ENCODE peak calls at places on chromosomes 6 and 20, in nine cellular contexts. One of them, this sample, is unnamed. For H3K27me3, the result is how much of the 10 kb centered on the place peaks cover.

GRCh38 chr20:11332376-11332775 is 585.3 kb upstream of the BTBD3 start:
- DNase-seq in colonic mucosa: no peak
- DNase-seq in prostate gland: no peak
- DNase-seq in breast epithelium: no peak
- DNase-seq in brain microvascular endothelial cell: no peak
- DNase-seq in upper lobe of right lung: no peak
- DNase-seq in body of pancreas: no peak
- DNase-seq in uterus: no peak
- DNase-seq in GM23338: no peak
- DNase-seq in this sample: no peak

GRCh38 chr6:134007077-134007476 is 45.3 kb downstream of the SLC2A12 start:
- DNase-seq in colonic mucosa: peak
- DNase-seq in prostate gland: peak
- DNase-seq in breast epithelium: peak
- DNase-seq in brain microvascular endothelial cell: no peak
- DNase-seq in upper lobe of right lung: peak
- DNase-seq in body of pancreas: peak
- DNase-seq in uterus: no peak
- DNase-seq in GM23338: no peak
- DNase-seq in this sample: no peak

GRCh38 chr6:165875946-165876345 is 212.9 kb upstream of the PDE10A start:
- DNase-seq in colonic mucosa: no peak
- DNase-seq in prostate gland: no peak
- DNase-seq in breast epithelium: no peak
- DNase-seq in brain microvascular endothelial cell: no peak
- DNase-seq in upper lobe of right lung: no peak
- DNase-seq in body of pancreas: no peak
- DNase-seq in uterus: no peak
- DNase-seq in GM23338: no peak
- DNase-seq in this sample: no peak

GRCh38 chr6:114049367-114049966 is 78.5 kb upstream of the HDAC2 start:
- DNase-seq in colonic mucosa: peak
- DNase-seq in prostate gland: no peak
- DNase-seq in breast epithelium: no peak
- DNase-seq in brain microvascular endothelial cell: no peak
- DNase-seq in upper lobe of right lung: no peak
- DNase-seq in body of pancreas: no peak
- DNase-seq in uterus: no peak
- DNase-seq in GM23338: no peak
- DNase-seq in this sample: peak

GRCh38 chr6:2920671-2921112 is 17.6 kb upstream of the SERPINB9 start:
- DNase-seq in colonic mucosa: peak
- DNase-seq in prostate gland: no peak
- DNase-seq in breast epithelium: peak
- DNase-seq in brain microvascular endothelial cell: no peak
- DNase-seq in upper lobe of right lung: no peak
- DNase-seq in body of pancreas: no peak
- DNase-seq in uterus: no peak
- DNase-seq in GM23338: peak
- DNase-seq in this sample: no peak

GRCh38 chr6:54118117-54118516 is 6.9 kb downstream of the MLIP start:
- DNase-seq in colonic mucosa: no peak
- DNase-seq in prostate gland: no peak
- DNase-seq in breast epithelium: no peak
- DNase-seq in brain microvascular endothelial cell: no peak
- DNase-seq in upper lobe of right lung: no peak
- DNase-seq in body of pancreas: no peak
- DNase-seq in uterus: no peak
- DNase-seq in GM23338: no peak
- DNase-seq in this sample: no peak

GRCh38 chr6:142013286-142013685 is 119.4 kb upstream of the GJE1 start:
- DNase-seq in colonic mucosa: no peak
- DNase-seq in prostate gland: no peak
- DNase-seq in breast epithelium: no peak
- DNase-seq in brain microvascular endothelial cell: peak
- DNase-seq in upper lobe of right lung: no peak
- DNase-seq in body of pancreas: no peak
- DNase-seq in uterus: no peak
- DNase-seq in GM23338: no peak
- DNase-seq in this sample: peak

GRCh38 chr6:10655508-10656055 is 38.8 kb downstream of the C6orf52 start:
- DNase-seq in colonic mucosa: no peak
- DNase-seq in prostate gland: no peak
- DNase-seq in breast epithelium: no peak
- DNase-seq in brain microvascular endothelial cell: no peak
- DNase-seq in upper lobe of right lung: no peak
- DNase-seq in body of pancreas: no peak
- DNase-seq in uterus: no peak
- DNase-seq in GM23338: no peak
- DNase-seq in this sample: no peak

GRCh38 chr6:133201231-133201630 is 39.9 kb upstream of the EYA4 start:
- DNase-seq in colonic mucosa: no peak
- DNase-seq in prostate gland: no peak
- DNase-seq in breast epithelium: no peak
- DNase-seq in brain microvascular endothelial cell: no peak
- DNase-seq in upper lobe of right lung: no peak
- DNase-seq in body of pancreas: no peak
- DNase-seq in uterus: no peak
- DNase-seq in GM23338: no peak
- DNase-seq in this sample: no peak

DNA sequence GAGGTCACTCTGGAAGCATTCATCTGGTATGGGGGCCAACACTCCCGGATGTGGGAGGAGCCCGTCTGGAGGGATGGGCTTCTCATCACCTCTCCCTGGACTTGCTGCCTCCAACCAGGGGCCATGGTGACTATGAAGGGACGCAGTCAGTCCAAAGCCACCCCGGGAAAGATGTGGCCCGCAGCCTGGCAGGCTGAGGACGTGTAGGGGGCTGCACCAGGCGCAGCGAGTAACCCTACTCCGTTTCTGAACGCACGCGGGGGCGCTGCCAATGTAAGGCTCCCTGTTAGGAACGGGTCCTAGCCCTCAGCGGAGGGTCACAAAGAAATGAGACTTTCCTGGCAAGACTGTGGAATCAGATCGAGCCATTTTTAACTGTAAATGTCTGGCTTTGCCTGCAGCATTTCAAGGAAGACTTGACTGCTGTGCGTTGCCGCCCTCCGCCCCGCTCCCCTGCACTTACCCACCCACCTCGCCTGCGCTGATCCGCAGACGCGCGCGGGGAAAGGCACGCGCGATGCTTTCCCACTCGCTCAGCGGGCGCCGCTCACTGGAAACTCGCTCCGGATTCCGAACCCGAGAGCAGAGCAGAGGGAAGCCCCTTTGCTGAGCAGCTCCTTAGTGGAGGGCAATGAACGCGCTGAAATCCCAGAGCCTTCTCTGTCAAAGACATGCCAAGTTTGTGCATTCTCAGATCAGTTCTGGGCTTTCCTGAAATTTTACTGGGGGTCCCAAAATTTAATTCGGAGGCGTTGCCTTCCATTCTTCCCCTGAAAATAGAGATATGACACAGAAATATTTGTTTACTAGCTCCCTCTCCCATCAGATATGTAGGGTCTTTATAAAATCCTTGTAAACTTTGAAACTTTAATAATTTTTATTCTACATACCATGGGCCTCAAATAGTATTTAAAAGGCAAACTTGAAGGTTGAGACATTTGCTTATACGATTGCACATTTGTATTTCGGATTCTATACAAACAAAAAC is 54.9 kb downstream of the IL20RA start:
- DNase-seq in colonic mucosa: peak
- DNase-seq in prostate gland: no peak
- DNase-seq in breast epithelium: no peak
- DNase-seq in brain microvascular endothelial cell: no peak
- DNase-seq in upper lobe of right lung: no peak
- DNase-seq in body of pancreas: no peak
- DNase-seq in uterus: peak
- DNase-seq in GM23338: peak
- DNase-seq in this sample: no peak
- TF ChIP-seq CTCF in colonic mucosa: no peak
- TF ChIP-seq CTCF in prostate gland: no peak
- TF ChIP-seq CTCF in breast epithelium: no peak
- TF ChIP-seq CTCF in brain microvascular endothelial cell: no peak
- TF ChIP-seq CTCF in upper lobe of right lung: no peak
- TF ChIP-seq CTCF in body of pancreas: no peak
- TF ChIP-seq CTCF in uterus: no peak
- TF ChIP-seq CTCF in GM23338: no peak
- TF ChIP-seq CTCF in this sample: no peak

DNA sequence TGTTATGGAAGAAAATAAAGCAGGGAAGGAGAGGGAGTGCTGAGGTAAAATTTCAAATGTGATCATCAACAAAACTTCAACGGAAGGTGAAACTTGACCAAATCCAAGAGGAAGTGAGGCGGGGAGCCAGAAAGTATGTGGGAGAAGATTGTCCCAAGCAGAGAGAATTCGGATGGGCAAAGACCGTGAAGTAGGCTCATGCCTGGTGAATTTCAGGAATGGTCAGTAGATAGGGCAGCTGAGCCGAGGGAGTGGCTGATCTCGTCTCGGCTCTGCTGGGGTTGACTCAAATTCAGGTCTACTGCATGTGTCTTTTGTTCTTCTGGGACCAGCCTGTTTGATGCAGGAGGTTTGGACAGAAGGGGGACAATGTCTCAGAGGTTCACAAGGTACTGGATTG is 7.0 kb upstream of the CSNK2A1 start:
- DNase-seq in colonic mucosa: no peak
- DNase-seq in prostate gland: no peak
- DNase-seq in breast epithelium: no peak
- DNase-seq in brain microvascular endothelial cell: no peak
- DNase-seq in upper lobe of right lung: no peak
- DNase-seq in body of pancreas: no peak
- DNase-seq in uterus: no peak
- DNase-seq in GM23338: no peak
- DNase-seq in this sample: no peak
- H3K4me3 ChIP-seq in colonic mucosa: no peak
- H3K4me3 ChIP-seq in prostate gland: no peak
- H3K4me3 ChIP-seq in breast epithelium: no peak
- H3K4me3 ChIP-seq in brain microvascular endothelial cell: no peak
- H3K4me3 ChIP-seq in upper lobe of right lung: no peak
- H3K4me3 ChIP-seq in body of pancreas: no peak
- H3K4me3 ChIP-seq in uterus: no peak
- H3K4me3 ChIP-seq in GM23338: no peak
- H3K4me3 ChIP-seq in this sample: no peak

GRCh38 chr20:50331469-50332251 is 141.0 kb downstream of the CEBPB start:
- DNase-seq in colonic mucosa: no peak
- DNase-seq in prostate gland: no peak
- DNase-seq in breast epithelium: peak
- DNase-seq in brain microvascular endothelial cell: no peak
- DNase-seq in upper lobe of right lung: no peak
- DNase-seq in body of pancreas: peak
- DNase-seq in uterus: no peak
- DNase-seq in GM23338: no peak
- DNase-seq in this sample: no peak

GRCh38 chr20:50329981-50330503 is 139.4 kb downstream of the CEBPB start:
- DNase-seq in colonic mucosa: no peak
- DNase-seq in prostate gland: no peak
- DNase-seq in breast epithelium: no peak
- DNase-seq in brain microvascular endothelial cell: no peak
- DNase-seq in upper lobe of right lung: no peak
- DNase-seq in body of pancreas: no peak
- DNase-seq in uterus: no peak
- DNase-seq in GM23338: no peak
- DNase-seq in this sample: no peak

GRCh38 chr20:50328996-50329898 is 138.6 kb downstream of the CEBPB start:
- DNase-seq in colonic mucosa: no peak
- DNase-seq in prostate gland: no peak
- DNase-seq in breast epithelium: no peak
- DNase-seq in brain microvascular endothelial cell: no peak
- DNase-seq in upper lobe of right lung: no peak
- DNase-seq in body of pancreas: no peak
- DNase-seq in uterus: no peak
- DNase-seq in GM23338: no peak
- DNase-seq in this sample: no peak

GRCh38 chr20:50332491-50332980 is 141.9 kb downstream of the CEBPB start:
- DNase-seq in colonic mucosa: no peak
- DNase-seq in prostate gland: no peak
- DNase-seq in breast epithelium: no peak
- DNase-seq in brain microvascular endothelial cell: no peak
- DNase-seq in upper lobe of right lung: no peak
- DNase-seq in body of pancreas: no peak
- DNase-seq in uterus: no peak
- DNase-seq in GM23338: no peak
- DNase-seq in this sample: no peak

DNA sequence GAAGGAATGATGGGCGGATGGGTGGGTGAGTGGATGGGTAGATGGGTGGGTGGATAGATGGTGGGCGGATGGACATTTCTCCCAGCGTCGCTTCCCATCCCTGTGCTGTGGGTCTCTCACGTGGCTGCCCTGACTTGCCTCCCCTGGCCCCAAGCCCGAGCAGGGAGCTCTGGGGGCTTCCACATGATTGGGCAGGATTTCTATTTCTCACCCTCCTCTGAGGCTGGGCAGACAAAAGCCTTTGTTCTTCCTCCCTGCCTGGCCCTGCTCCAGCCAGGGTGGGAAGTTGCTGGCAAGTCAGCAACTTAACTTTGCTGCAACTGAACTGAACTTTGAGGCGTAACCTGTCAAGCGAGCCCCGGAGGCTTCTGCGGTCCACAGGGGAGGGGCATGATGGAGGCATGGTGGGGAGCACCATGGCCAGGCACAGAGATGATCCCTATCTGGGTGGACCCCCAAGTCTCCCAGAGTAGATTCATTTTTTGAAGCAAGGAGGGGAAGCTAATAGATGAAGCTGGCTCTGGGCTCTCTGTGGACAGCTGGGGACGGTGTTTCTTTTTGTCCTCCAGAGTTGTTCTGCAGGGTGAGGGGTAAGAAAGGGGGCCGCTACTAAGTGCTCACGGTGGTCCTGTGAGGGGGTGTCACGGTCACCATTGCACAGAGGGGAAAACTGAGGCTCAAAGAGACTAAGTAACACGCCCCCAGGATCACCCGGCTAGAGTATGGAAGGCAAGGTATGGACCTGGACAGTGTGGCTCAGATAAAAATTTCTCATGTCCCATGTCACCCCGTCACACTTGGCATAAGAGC is 140.1 kb downstream of the CEBPB start:
- DNase-seq in colonic mucosa: no peak
- DNase-seq in prostate gland: peak
- DNase-seq in breast epithelium: peak
- DNase-seq in brain microvascular endothelial cell: no peak
- DNase-seq in upper lobe of right lung: no peak
- DNase-seq in body of pancreas: no peak
- DNase-seq in uterus: no peak
- DNase-seq in GM23338: no peak
- DNase-seq in this sample: no peak
- H3K27me3 ChIP-seq in colonic mucosa: under half
- H3K27me3 ChIP-seq in prostate gland: under half
- H3K27me3 ChIP-seq in breast epithelium: under half
- H3K27me3 ChIP-seq in brain microvascular endothelial cell: under half
- H3K27me3 ChIP-seq in upper lobe of right lung: under half
- H3K27me3 ChIP-seq in body of pancreas: under half
- H3K27me3 ChIP-seq in uterus: under half
- H3K27me3 ChIP-seq in GM23338: under half
- H3K27me3 ChIP-seq in this sample: under half

DNA sequence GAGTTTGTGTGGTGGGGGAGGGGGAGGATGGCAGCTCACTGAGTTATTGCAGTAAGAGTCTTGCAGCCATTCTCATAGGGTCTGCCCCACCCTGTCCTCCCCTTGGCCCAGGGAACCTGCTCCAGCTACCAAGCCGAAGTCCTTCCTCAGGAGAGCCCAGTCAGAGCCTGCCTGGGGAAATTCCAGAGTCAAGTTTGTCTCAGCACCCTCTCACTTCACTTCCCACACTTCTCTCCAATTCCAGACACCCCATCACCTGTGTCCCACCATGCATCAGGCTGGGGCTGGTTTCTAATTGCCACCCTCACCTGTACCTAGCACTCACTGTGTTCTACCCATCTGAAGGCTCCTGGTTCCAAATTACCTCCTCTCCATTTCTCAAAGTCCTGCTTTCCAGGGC is 10.3 kb upstream of the SLC22A16 start:
- DNase-seq in colonic mucosa: no peak
- DNase-seq in prostate gland: no peak
- DNase-seq in breast epithelium: no peak
- DNase-seq in brain microvascular endothelial cell: no peak
- DNase-seq in upper lobe of right lung: no peak
- DNase-seq in body of pancreas: no peak
- DNase-seq in uterus: no peak
- DNase-seq in GM23338: no peak
- DNase-seq in this sample: no peak
- TF ChIP-seq CTCF in colonic mucosa: no peak
- TF ChIP-seq CTCF in prostate gland: no peak
- TF ChIP-seq CTCF in breast epithelium: no peak
- TF ChIP-seq CTCF in brain microvascular endothelial cell: no peak
- TF ChIP-seq CTCF in upper lobe of right lung: no peak
- TF ChIP-seq CTCF in body of pancreas: no peak
- TF ChIP-seq CTCF in uterus: no peak
- TF ChIP-seq CTCF in GM23338: no peak
- TF ChIP-seq CTCF in this sample: no peak